ENCODE peak calls at places on chromosomes 16 and 17, in nine cellular contexts. U is H1, I is K562, F is endothelial cell of umbilical vein, N is GM23338, L is Panc1, D is transverse colon, Z is HCT116, Q is sigmoid colon. B is an unnamed sample. For H3K4me1, the result is how much of the 10 kb centered on the place peaks cover.

GRCh38 chr16:9650284-9650683 is 531.9 kb downstream of the GRIN2A start:
- DNase-seq in U (peak), I (no peak), F (no peak), N (no peak), L (no peak), D (no peak), Z (no peak), Q (no peak), B (no peak)

GRCh38 chr17:80460286-80460881 is 16.0 kb downstream of the NPTX1 start:
- DNase-seq in U (no peak), I (no peak), F (no peak), N (no peak), L (no peak), D (no peak), Z (no peak), Q (peak), B (no peak)

GRCh38 chr17:40319651-40320550 is 10.9 kb downstream of the RARA start:
- DNase-seq in U (no peak), I (no peak), F (no peak), N (no peak), L (no peak), D (peak), Z (no peak), Q (no peak), B (no peak)

GRCh38 chr17:66675273-66675990 is 159.5 kb upstream of the CACNG5 start:
- DNase-seq in U (no peak), I (no peak), F (no peak), N (peak), L (no peak), D (no peak), Z (no peak), Q (no peak), B (no peak)

GRCh38 chr17:3730881-3731429 is 7.3 kb downstream of the HASPIN start:
- DNase-seq in U (no peak), I (no peak), F (no peak), N (no peak), L (no peak), D (no peak), Z (no peak), Q (no peak), B (no peak)

GRCh38 chr16:54273566-54273965 is 13.0 kb downstream of the IRX3 start:
- DNase-seq in U (no peak), I (no peak), F (no peak), N (no peak), L (no peak), D (no peak), Z (no peak), Q (no peak), B (no peak)

GRCh38 chr17:6927290-6927844 is 68.5 kb upstream of the ALOX12 start:
- DNase-seq in U (no peak), I (no peak), F (no peak), N (no peak), L (no peak), D (no peak), Z (no peak), Q (no peak), B (no peak)

GRCh38 chr17:78568494-78569115 is 8.6 kb downstream of the DNAH17 start:
- DNase-seq in U (no peak), I (no peak), F (no peak), N (no peak), L (no peak), D (no peak), Z (no peak), Q (no peak), B (no peak)

DNA sequence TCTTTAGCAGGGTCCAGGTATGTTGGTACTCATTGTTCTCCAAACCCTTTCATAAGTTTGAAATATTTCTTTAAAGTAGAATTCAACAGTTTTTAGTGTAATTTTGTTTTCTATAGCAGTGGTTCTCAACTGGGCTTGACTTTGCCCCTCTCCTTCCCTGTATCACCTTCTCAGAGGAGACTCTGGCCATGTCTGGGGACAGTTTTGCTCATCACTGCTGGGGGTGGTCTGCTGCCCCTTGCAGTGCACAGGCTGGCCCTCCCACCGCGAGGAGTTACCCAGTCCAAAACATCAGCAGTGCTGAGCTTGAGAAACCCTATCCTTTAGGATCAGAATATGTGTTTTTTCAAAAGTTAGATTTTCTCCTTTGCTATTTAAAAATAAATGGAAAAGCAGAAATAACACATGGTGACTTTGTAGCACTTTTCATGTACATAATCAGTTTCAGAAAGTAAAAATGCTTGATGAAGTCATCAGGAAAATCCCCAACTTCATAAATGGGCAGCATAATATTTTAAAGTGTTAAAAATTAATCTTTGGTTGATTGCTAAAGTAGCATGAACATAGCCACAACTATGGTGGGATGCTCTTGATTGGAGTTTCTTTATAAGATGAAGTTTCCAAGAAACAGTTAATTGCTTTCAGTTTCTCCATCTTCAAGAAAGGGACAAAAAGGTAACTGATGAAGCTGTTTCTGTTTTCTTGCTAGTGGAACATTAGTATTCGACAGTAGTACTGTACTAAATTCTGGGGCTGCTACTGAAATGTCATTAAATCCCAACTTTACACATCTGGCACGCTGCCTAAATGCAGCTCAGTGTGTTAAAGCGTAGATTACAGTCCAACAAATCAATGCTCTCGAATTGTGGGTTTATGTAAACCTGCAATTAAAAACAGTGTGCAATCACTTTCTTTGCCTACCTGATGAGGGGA is 70.3 kb downstream of the NETO2 start:
- DNase-seq in U (no peak), I (no peak), F (no peak), N (no peak), L (no peak), D (peak), Z (no peak), Q (no peak), B (no peak)
- H3K4me1 ChIP-seq in U (under half), I (under half), F (under half), N (under half), L (under half), D (under half), Z (under half), Q (under half), B (under half)

DNA sequence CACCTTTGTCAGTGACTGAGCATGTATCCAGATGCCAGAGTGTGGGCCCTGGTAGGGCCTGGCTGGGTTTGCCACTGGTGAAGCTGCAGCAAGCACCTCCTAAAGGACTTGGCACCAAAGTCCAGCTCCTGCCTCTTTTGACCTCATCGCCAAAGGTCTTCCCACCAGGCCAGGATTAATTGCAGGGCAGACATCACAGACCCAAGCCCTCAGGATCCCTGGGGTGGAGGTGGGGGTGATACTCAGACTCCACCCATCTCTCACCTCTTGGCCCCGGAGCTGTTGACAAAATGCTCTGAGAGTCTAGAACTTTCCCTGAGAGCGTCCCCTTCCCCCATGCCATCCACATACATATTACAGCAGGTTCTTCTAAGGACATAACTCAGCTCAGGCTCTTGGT is 4.6 kb downstream of the WNT3 start:
- DNase-seq in U (no peak), I (no peak), F (no peak), N (no peak), L (no peak), D (no peak), Z (no peak), Q (no peak), B (no peak)
- TF ChIP-seq CTCF in U (no peak), I (no peak), F (no peak), N (no peak), L (no peak), D (no peak), Z (no peak), Q (no peak), B (no peak)

GRCh38 chr17:2084766-2085647 is 30.1 kb downstream of the HIC1 start:
- DNase-seq in U (no peak), I (no peak), F (peak), N (no peak), L (no peak), D (peak), Z (no peak), Q (peak), B (no peak)
- TF ChIP-seq POLR2AphosphoS5 in U (no peak), I (no peak), F (peak), N (no peak), L (no peak), D (no peak), Z (no peak), Q (no peak), B (no peak)

GRCh38 chr16:49699718-49700117 is 156.2 kb downstream of the ZNF423 start:
- DNase-seq in U (no peak), I (no peak), F (no peak), N (no peak), L (no peak), D (no peak), Z (no peak), Q (no peak), B (no peak)

GRCh38 chr16:49697631-49698030 is 158.3 kb downstream of the ZNF423 start:
- DNase-seq in U (no peak), I (no peak), F (no peak), N (no peak), L (no peak), D (no peak), Z (no peak), Q (no peak), B (no peak)

GRCh38 chr16:49698416-49698815 is 157.5 kb downstream of the ZNF423 start:
- DNase-seq in U (no peak), I (peak), F (peak), N (peak), L (no peak), D (no peak), Z (no peak), Q (no peak), B (no peak)

GRCh38 chr16:49700222-49700927 is 155.5 kb downstream of the ZNF423 start:
- DNase-seq in U (peak), I (no peak), F (no peak), N (peak), L (no peak), D (no peak), Z (no peak), Q (peak), B (no peak)

DNA sequence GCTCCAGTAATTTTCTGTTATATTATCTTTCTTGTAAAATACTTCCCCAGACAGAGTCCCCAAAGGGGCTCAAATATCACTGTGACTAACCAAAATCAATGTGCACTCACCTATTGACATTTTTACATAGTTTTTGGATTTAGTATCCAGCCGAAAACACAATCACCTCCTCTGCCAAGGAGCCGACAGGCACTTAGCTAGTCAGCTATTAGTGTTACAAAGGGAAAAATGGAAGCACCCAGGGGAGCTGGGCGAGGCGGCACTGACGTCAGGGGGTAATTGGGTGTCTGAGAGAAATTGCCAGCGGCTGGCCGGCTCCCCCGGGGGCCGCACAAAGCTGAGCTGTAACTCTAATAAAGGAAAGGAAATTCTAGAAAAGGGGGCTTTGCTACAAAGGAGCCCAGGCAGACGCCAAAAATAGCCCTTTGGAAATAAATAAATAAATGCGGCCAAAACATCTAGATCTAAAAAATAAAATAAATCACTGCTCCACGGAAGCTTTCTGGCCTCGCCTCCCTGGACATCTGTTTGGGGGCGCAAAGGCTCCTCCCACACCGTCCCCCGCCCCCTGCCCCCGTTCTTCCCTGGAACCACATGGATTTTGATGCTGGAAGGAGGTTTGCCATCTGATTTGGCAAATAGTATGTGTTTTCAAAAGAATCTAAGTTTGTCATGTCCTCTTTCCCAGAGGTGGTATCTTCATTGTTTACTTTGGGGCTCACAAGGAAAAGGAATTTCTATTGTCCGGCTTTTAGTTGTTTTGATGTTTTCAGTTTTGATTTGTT is 156.8 kb downstream of the ZNF423 start:
- DNase-seq in U (no peak), I (no peak), F (no peak), N (peak), L (no peak), D (no peak), Z (no peak), Q (peak), B (no peak)
- H3K4me1 ChIP-seq in U (half or more), I (under half), F (under half), N (half or more), L (under half), D (under half), Z (under half), Q (under half), B (under half)

DNA sequence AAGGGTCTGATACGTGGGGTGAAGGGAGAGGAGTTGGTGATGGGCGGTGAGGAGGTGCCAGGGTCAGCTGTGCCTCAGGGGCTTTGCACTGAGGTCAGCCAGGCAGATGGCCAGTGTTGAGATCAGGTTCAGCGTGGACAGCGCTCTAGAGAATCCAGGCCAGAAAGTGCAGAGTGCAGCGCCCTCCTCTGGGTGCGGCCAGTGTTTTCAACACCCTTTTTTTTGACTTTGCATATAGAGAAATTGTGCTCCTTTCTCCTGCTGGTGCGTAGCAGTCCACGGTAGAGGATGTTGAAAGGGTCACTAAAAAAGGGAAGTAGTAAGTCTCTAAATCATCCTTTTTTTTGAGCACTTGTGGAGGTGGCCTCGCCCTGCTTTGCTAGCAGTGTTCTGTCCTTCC is 53.9 kb downstream of the BANP start:
- DNase-seq in U (peak), I (peak), F (no peak), N (peak), L (no peak), D (no peak), Z (no peak), Q (peak), B (no peak)
- TF ChIP-seq CTCF in U (peak), I (peak), F (peak), N (peak), L (no peak), D (no peak), Z (peak), Q (no peak), B (no peak)

GRCh38 chr17:72008236-72008874 is 112.5 kb upstream of the SOX9 start:
- DNase-seq in U (no peak), I (no peak), F (no peak), N (no peak), L (no peak), D (no peak), Z (no peak), Q (no peak), B (no peak)
- TF ChIP-seq POLR2AphosphoS5 in U (no peak), I (no peak), F (no peak), N (no peak), L (no peak), D (no peak), Z (no peak), Q (no peak), B (no peak)

GRCh38 chr17:8806206-8807069 is 7.3 kb upstream of the MFSD6L start:
- DNase-seq in U (peak), I (no peak), F (no peak), N (no peak), L (no peak), D (no peak), Z (no peak), Q (no peak), B (no peak)

GRCh38 chr17:8803531-8804416 is 4.6 kb upstream of the MFSD6L start:
- DNase-seq in U (peak), I (no peak), F (no peak), N (peak), L (no peak), D (no peak), Z (no peak), Q (no peak), B (no peak)

GRCh38 chr17:8801135-8801840 is 2.1 kb upstream of the MFSD6L start:
- DNase-seq in U (peak), I (no peak), F (no peak), N (no peak), L (no peak), D (no peak), Z (no peak), Q (no peak), B (no peak)

DNA sequence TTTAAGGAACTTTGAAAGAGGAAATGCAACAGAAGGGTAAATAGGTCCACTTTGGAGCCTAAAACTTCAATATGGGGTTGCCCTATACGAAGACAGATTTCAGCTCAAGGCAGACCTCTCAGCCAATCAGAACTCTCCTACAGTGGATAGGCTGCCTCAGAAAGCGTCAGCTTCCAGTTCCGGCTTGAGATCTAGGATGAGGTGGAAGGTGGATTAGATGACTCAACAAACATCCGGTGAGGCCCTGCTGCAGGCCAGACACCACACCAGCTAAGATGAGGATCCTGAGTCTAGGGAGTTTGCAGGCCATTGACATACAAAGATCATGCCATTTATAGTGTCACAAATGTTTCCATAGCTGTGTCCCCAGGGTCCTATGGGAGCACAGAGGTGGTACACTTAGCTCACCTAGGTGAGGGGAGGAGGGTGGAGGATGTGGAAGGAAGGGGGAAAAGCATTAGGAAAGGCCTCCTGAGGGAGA is 7.9 kb upstream of the MFSD6L start:
- DNase-seq in U (peak), I (peak), F (no peak), N (no peak), L (no peak), D (no peak), Z (no peak), Q (no peak), B (no peak)
- H3K4me1 ChIP-seq in U (under half), I (under half), F (under half), N (under half), L (under half), D (under half), Z (under half), Q (under half), B (under half)

DNA sequence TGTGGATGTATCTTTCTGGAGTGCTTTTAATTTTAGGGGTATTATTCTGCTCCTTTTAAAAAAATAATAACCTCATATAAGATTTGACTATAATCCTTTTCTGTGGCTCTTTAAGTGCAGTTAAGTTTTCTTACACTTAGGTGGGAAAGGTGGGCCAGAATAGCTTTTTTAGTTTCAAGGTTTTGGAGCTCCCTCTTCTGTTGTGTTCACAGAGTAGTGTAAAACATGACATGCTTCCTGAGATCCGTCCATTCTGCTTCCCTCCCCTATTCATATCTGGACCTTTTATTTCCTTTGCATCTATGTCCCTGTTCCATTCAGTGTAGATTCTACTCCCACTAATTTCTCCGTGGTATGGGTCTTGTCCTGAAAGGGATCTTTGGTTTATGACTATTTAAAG is 12.8 kb downstream of the LRRC36 start:
- DNase-seq in U (no peak), I (no peak), F (peak), N (peak), L (no peak), D (no peak), Z (peak), Q (no peak), B (no peak)
- TF ChIP-seq CTCF in U (no peak), I (peak), F (no peak), N (peak), L (no peak), D (no peak), Z (peak), Q (no peak), B (no peak)

GRCh38 chr16:57188711-57189002 is 2.5 kb downstream of the RSPRY1 start:
- DNase-seq in U (no peak), I (no peak), F (no peak), N (no peak), L (no peak), D (no peak), Z (no peak), Q (no peak), B (no peak)

GRCh38 chr16:57185446-57185944 is 344 bp downstream of the PSME3IP1 start:
- DNase-seq in U (no peak), I (peak), F (no peak), N (peak), L (no peak), D (peak), Z (no peak), Q (peak), B (peak)

GRCh38 chr16:57186630-57187507 is 740 bp downstream of the RSPRY1 start:
- DNase-seq in U (peak), I (peak), F (peak), N (peak), L (no peak), D (peak), Z (no peak), Q (no peak), B (peak)

GRCh38 chr16:57185945-57186629 is at the start of the genes PSME3IP1 and RSPRY1:
- DNase-seq in U (peak), I (peak), F (peak), N (peak), L (peak), D (peak), Z (peak), Q (peak), B (peak)

DNA sequence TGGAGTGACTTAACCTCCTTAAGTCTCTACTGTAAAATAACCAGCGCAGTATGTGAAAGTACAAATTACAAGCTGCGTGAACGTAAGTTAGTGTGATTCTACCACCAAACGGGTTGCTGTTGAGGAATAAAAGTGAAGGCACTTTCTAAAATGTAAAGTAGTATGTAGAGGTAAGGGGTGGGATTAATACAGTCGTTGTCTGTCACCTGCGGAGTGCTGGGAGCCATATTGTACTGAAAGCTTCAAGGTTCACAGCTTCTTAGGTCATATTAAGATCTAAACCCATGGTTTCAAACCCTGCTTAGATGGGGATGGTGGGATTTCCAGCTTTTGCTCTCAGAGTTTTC is 1.4 kb downstream of the RSPRY1 start:
- DNase-seq in U (no peak), I (no peak), F (no peak), N (peak), L (no peak), D (no peak), Z (no peak), Q (no peak), B (no peak)
- TF ChIP-seq POLR2AphosphoS5 in U (no peak), I (no peak), F (no peak), N (no peak), L (no peak), D (no peak), Z (no peak), Q (no peak), B (no peak)